ENCODE peak calls at places on chromosome 4, in eight cellular contexts. S, U, Z, M, L, Q, D and K are unnamed samples.

GRCh38 chr4:48017108-48017527 is 546 bp downstream of the NIPAL1 start:
- DNase-seq in Z (peak; percentile 55), Q (peak; percentile 64), S (peak; percentile 68), M (peak; percentile 45), U (peak; percentile 83), L (peak; percentile 64), D (peak; percentile 56), K (no peak)

GRCh38 chr4:123110685-123111084 is 188.3 kb upstream of the NUDT6 start:
- DNase-seq in M (no peak), L (no peak), D (no peak), Z (no peak), S (no peak), Q (no peak), U (no peak), K (no peak)

GRCh38 chr4:2085496-2085901 is 26.4 kb downstream of the NAT8L start:
- DNase-seq in M (no peak), D (no peak), L (peak; percentile 54), U (peak; percentile 53), Q (peak; percentile 32), S (no peak), Z (peak; percentile 28), K (no peak)

GRCh38 chr4:2800691-2801596 is 8.1 kb downstream of the SH3BP2 start:
- DNase-seq in M (peak; percentile 62), S (peak; percentile 85), Q (peak; percentile 93), D (peak; percentile 54), U (peak; percentile 97), L (peak; percentile 91), Z (peak; percentile 52), K (no peak)

GRCh38 chr4:3208826-3209225 is 40.1 kb upstream of the MSANTD1 start:
- DNase-seq in Q (no peak), M (no peak), D (no peak), Z (peak; percentile 39), L (no peak), U (peak; percentile 41), S (no peak), K (no peak)

GRCh38 chr4:66906314-66906713 is 639.0 kb downstream of the CENPC start:
- DNase-seq in Z (no peak), S (no peak), U (no peak), D (no peak), Q (no peak), L (no peak), M (no peak), K (no peak)

GRCh38 chr4:89821612-89822011 is 15.3 kb downstream of the SNCA start:
- DNase-seq in M (no peak), S (no peak), U (no peak), Q (no peak), D (no peak), Z (no peak), L (no peak), K (no peak)

GRCh38 chr4:128854433-128854832 is 44.9 kb downstream of the JADE1 start:
- DNase-seq in D (peak; percentile 29), Q (no peak), Z (no peak), S (no peak), L (no peak), M (no peak), U (no peak), K (no peak)

GRCh38 chr4:32462944-32463343 is 1742.8 kb downstream of the PCDH7 start:
- DNase-seq in U (no peak), Q (no peak), L (no peak), D (peak; percentile 5), S (no peak), M (no peak), Z (no peak), K (no peak)

GRCh38 chr4:112515278-112516075 is 503 bp downstream of the NEUROG2 start:
- DNase-seq in Z (no peak), S (no peak), U (peak; percentile 79), D (peak; percentile 40), L (no peak), M (peak; percentile 39), Q (peak; percentile 57), K (no peak)

GRCh38 chr4:183147191-183147590 is 48.1 kb downstream of the WWC2 start:
- DNase-seq in U (no peak), L (no peak), Q (no peak), S (no peak), D (no peak), Z (no peak), M (no peak), K (no peak)

GRCh38 chr4:25032126-25032525 is 1.4 kb upstream of the LGI2 start:
- DNase-seq in S (no peak), M (no peak), Z (no peak), D (no peak), Q (no peak), L (no peak), U (no peak), K (no peak)

GRCh38 chr4:176422031-176422430 is 102.3 kb downstream of the SPCS3 start:
- DNase-seq in Q (no peak), U (no peak), L (no peak), D (no peak), M (no peak), S (no peak), Z (no peak), K (no peak)

GRCh38 chr4:185839204-185839712 is 27.3 kb upstream of the SORBS2 start:
- DNase-seq in L (peak; percentile 81), U (no peak), S (peak; percentile 56), Q (peak; percentile 68), D (peak; percentile 95), Z (no peak), M (peak; percentile 23), K (no peak)

GRCh38 chr4:105451346-105451745 is 22.5 kb downstream of the PPA2 start:
- DNase-seq in L (no peak), Z (no peak), Q (no peak), D (no peak), U (no peak), S (no peak), M (no peak), K (no peak)

GRCh38 chr4:148054275-148054674 is 322.4 kb downstream of the ARHGAP10 start:
- DNase-seq in L (no peak), U (no peak), Z (no peak), S (no peak), M (no peak), Q (no peak), D (peak; percentile 16), K (no peak)

GRCh38 chr4:115671581-115671980 is 558.2 kb upstream of the NDST4 start:
- DNase-seq in S (no peak), L (no peak), U (no peak), D (no peak), Z (no peak), Q (no peak), M (no peak), K (no peak)

DNA sequence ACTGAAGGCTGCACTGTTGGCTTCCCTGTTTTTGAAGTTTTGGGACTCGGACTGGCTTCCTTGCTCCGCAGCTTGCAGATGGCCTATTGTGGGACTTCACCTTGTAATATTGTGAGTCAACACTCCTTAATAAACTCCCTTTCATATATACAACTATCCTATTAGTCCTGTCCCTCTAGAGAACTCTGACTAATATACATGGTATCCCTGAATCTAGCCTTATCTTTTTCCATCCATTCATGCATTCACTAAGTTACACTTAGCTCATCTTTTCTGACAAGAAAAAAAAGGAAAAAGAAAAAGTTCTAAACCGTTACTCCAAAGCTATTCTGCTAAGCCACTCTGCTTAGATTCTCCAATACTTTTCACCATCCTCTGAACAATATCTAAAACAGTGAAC is 1260.2 kb upstream of the PCDH7 start:
- DNase-seq in D (no peak), M (no peak), L (no peak), U (no peak), Q (no peak), S (no peak), Z (no peak), K (no peak)
- H3K9me3 ChIP-seq in D (no peaks in the 10 kb centered on the region), M (no peaks in the 10 kb centered on the region), L (no peaks in the 10 kb centered on the region), U (no peaks in the 10 kb centered on the region), Q (no peaks in the 10 kb centered on the region), S (peaks cover 35% of the 10 kb centered on the region), Z (no peaks in the 10 kb centered on the region), K (no peaks in the 10 kb centered on the region)

GRCh38 chr4:26071688-26072087 is 157.7 kb downstream of the SMIM20 start:
- DNase-seq in Q (no peak), L (no peak), M (no peak), Z (no peak), D (no peak), S (no peak), U (no peak), K (no peak)

GRCh38 chr4:26065833-26066232 is 151.8 kb downstream of the SMIM20 start:
- DNase-seq in U (no peak), L (no peak), M (no peak), D (no peak), Z (no peak), Q (no peak), S (no peak), K (no peak)

GRCh38 chr4:26067035-26067434 is 153.0 kb downstream of the SMIM20 start:
- DNase-seq in Z (no peak), D (no peak), L (no peak), S (no peak), U (no peak), Q (no peak), M (no peak), K (no peak)

GRCh38 chr4:26073886-26074560 is 160.0 kb downstream of the SMIM20 start:
- DNase-seq in D (no peak), L (no peak), U (no peak), M (no peak), S (no peak), Z (no peak), Q (no peak), K (no peak)

GRCh38 chr4:26069218-26069617 is 155.2 kb downstream of the SMIM20 start:
- DNase-seq in D (no peak), S (no peak), Q (no peak), L (no peak), Z (no peak), U (no peak), M (no peak), K (no peak)
- TF ChIP-seq CTCF in D (peak; percentile 9), S (no peak), Q (no peak), L (no peak), Z (no peak), U (peak; percentile 38), M (no peak), K (no peak)

DNA sequence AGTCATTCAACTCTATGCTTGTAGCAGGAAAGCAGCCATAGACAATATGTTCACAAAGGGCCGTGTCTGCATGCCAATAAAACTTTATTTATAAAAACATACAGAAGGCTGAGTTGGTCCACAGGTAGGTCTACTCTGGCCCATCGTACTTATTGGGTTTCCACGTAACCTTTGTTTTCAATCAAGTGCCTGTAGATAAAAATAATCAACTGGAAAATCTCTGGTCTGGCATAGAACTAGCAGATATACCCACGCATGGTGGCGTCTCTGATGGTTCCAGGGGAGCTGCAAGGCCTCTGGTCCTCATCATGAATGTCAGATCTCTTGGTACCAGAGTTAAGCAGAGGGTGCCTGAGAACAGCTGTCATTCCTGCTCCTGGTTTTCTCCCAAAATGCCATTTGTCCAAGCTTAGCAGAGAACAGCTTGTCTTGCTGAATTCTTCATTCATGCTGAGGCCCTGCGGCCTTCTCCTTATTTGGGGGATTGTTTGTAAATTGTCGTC is 31.4 kb upstream of the JAKMIP1 start:
- DNase-seq in M (no peak), Z (peak; percentile 33), D (no peak), U (no peak), S (no peak), Q (no peak), L (peak; percentile 21), K (no peak)
- H3K4me1 ChIP-seq in M (no peaks in the 10 kb centered on the region), Z (no peaks in the 10 kb centered on the region), D (no peaks in the 10 kb centered on the region), U (no peaks in the 10 kb centered on the region), S (no peaks in the 10 kb centered on the region), Q (no peaks in the 10 kb centered on the region), L (no peaks in the 10 kb centered on the region), K (no peaks in the 10 kb centered on the region)

GRCh38 chr4:273312-274017 is 31.8 kb downstream of the ZNF732 start:
- DNase-seq in M (no peak), U (no peak), Q (no peak), D (no peak), Z (no peak), L (no peak), S (no peak), K (no peak)
- H3K9me3 ChIP-seq in M (peaks cover 8% of the 10 kb centered on the region), U (peaks cover 6% of the 10 kb centered on the region), Q (peaks cover 99% of the 10 kb centered on the region), D (peaks cover 8% of the 10 kb centered on the region), Z (peaks cover 50% of the 10 kb centered on the region), L (peaks cover 71% of the 10 kb centered on the region), S (peaks cover 96% of the 10 kb centered on the region), K (peaks cover 26% of the 10 kb centered on the region)